ENCODE peak calls at places on chromosome 4, in nine cellular contexts. O, I, Y, T, U, Z, B, Q and L are unnamed samples.

GRCh38 chr4:110515676-110516075 is 39.7 kb downstream of the ENPEP start:
- DNase-seq in O (no peak), I (peak; percentile 13), Y (no peak), T (no peak), U (no peak), Z (no peak), B (no peak), Q (no peak), L (no peak)

GRCh38 chr4:183118585-183118984 is 19.5 kb downstream of the WWC2 start:
- DNase-seq in O (no peak), I (no peak), Y (no peak), T (no peak), U (no peak), Z (peak; percentile 46), B (no peak), Q (no peak), L (no peak)

GRCh38 chr4:127782025-127782274 is 172 bp upstream of the HSPA4L start:
- DNase-seq in O (peak; percentile 86), I (peak; percentile 85), Y (peak; percentile 69), T (peak; percentile 84), U (peak; percentile 94), Z (no peak), B (peak; percentile 84), Q (no peak), L (peak; percentile 55)

GRCh38 chr4:158850800-158851644 is 82.2 kb downstream of the FNIP2 start:
- DNase-seq in O (no peak), I (no peak), Y (no peak), T (no peak), U (no peak), Z (no peak), B (no peak), Q (no peak), L (no peak)

GRCh38 chr4:24701683-24702082 is 93.7 kb upstream of the SOD3 start:
- DNase-seq in O (no peak), I (no peak), Y (no peak), T (no peak), U (no peak), Z (no peak), B (no peak), Q (no peak), L (no peak)

GRCh38 chr4:127708985-127709384 is 21.2 kb upstream of the SLC25A31 start:
- DNase-seq in O (no peak), I (peak; percentile 59), Y (no peak), T (no peak), U (no peak), Z (peak; percentile 42), B (no peak), Q (no peak), L (no peak)

GRCh38 chr4:184147858-184148799 is 69.5 kb downstream of the ENPP6 start:
- DNase-seq in O (no peak), I (no peak), Y (no peak), T (no peak), U (no peak), Z (no peak), B (no peak), Q (no peak), L (no peak)

GRCh38 chr4:87258677-87259076 is 38.3 kb upstream of the KLHL8 start:
- DNase-seq in O (no peak), I (no peak), Y (no peak), T (no peak), U (no peak), Z (no peak), B (no peak), Q (no peak), L (no peak)

GRCh38 chr4:125928652-125929051 is 613.9 kb downstream of the FAT4 start:
- DNase-seq in O (no peak), I (no peak), Y (no peak), T (no peak), U (no peak), Z (no peak), B (no peak), Q (no peak), L (no peak)

GRCh38 chr4:20831746-20832145 is 131.5 kb downstream of the PACRGL start:
- DNase-seq in O (no peak), I (no peak), Y (no peak), T (no peak), U (no peak), Z (no peak), B (no peak), Q (no peak), L (no peak)

GRCh38 chr4:140742838-140743193 is 13.4 kb downstream of the TBC1D9 start:
- DNase-seq in O (no peak), I (no peak), Y (no peak), T (no peak), U (no peak), Z (no peak), B (no peak), Q (no peak), L (no peak)

GRCh38 chr4:140743194-140743931 is 12.8 kb downstream of the TBC1D9 start:
- DNase-seq in O (no peak), I (peak; percentile 25), Y (no peak), T (no peak), U (no peak), Z (no peak), B (no peak), Q (no peak), L (no peak)

GRCh38 chr4:140740906-140741670 is 15.1 kb downstream of the TBC1D9 start:
- DNase-seq in O (no peak), I (no peak), Y (no peak), T (no peak), U (no peak), Z (no peak), B (no peak), Q (no peak), L (no peak)

GRCh38 chr4:140748171-140748570 is 8.0 kb downstream of the TBC1D9 start:
- DNase-seq in O (no peak), I (no peak), Y (no peak), T (no peak), U (no peak), Z (no peak), B (no peak), Q (no peak), L (no peak)

GRCh38 chr4:140744421-140744820 is 11.8 kb downstream of the TBC1D9 start:
- DNase-seq in O (no peak), I (no peak), Y (no peak), T (no peak), U (no peak), Z (no peak), B (no peak), Q (no peak), L (no peak)
- H3K4me1 ChIP-seq in O (peaks cover 45% of the 10 kb centered on the region), I (peaks cover 43% of the 10 kb centered on the region), Y (no peaks in the 10 kb centered on the region), T (peaks cover 7% of the 10 kb centered on the region), U (peaks cover 14% of the 10 kb centered on the region), Z (peaks cover 12% of the 10 kb centered on the region), B (no peaks in the 10 kb centered on the region), Q (peaks cover 14% of the 10 kb centered on the region), L (no peaks in the 10 kb centered on the region)

GRCh38 chr4:82528868-82529267 is 32.9 kb downstream of the TMEM150C start:
- DNase-seq in O (no peak), I (no peak), Y (no peak), T (no peak), U (no peak), Z (no peak), B (no peak), Q (no peak), L (no peak)
- TF ChIP-seq CTCF in O (no peak), I (no peak), Y (no peak), T (no peak), U (no peak), Z (no peak), B (no peak), Q (no peak), L (no peak)

GRCh38 chr4:102726068-102726467 is 34.7 kb downstream of the MANBA start:
- DNase-seq in O (no peak), I (no peak), Y (no peak), T (no peak), U (no peak), Z (no peak), B (no peak), Q (no peak), L (no peak)

GRCh38 chr4:102725229-102725628 is 35.5 kb downstream of the MANBA start:
- DNase-seq in O (no peak), I (no peak), Y (no peak), T (no peak), U (no peak), Z (no peak), B (no peak), Q (no peak), L (no peak)

GRCh38 chr4:102722740-102723139 is 38.0 kb downstream of the MANBA start:
- DNase-seq in O (no peak), I (no peak), Y (no peak), T (no peak), U (no peak), Z (no peak), B (no peak), Q (no peak), L (no peak)

GRCh38 chr4:102717448-102718092 is 43.2 kb downstream of the MANBA start:
- DNase-seq in O (no peak), I (peak; percentile 44), Y (no peak), T (no peak), U (no peak), Z (no peak), B (no peak), Q (no peak), L (no peak)

GRCh38 chr4:102723511-102723910 is 37.3 kb downstream of the MANBA start:
- DNase-seq in O (no peak), I (no peak), Y (no peak), T (no peak), U (no peak), Z (no peak), B (no peak), Q (no peak), L (no peak)
- H3K27ac ChIP-seq in O (no peak overlapping the region), I (no peak overlapping the region), Y (no peak overlapping the region), T (no peak overlapping the region), U (no peak overlapping the region), Z (no peak overlapping the region), B (no peak overlapping the region), Q (no peak overlapping the region), L (no peak overlapping the region)

DNA sequence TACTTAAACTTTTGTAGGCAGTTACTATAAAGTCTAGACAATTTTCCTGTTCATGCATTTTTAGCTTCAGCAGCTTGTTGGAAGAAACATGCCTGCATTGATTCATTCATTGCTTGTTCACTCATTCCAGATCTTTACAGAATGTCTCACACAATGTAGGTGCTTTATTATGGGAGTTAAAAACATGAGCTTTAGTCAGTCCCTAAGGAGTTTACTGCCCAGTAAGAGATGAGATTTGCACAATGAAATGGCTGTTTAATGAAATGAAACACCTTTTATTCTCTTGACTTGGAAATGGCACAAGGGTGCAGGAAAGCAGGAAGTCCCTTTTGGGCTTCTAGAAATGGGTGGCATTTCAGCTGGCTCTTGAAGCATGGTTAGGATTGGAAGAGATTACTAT is 2.9 kb downstream of the NOCT start:
- DNase-seq in O (no peak), I (no peak), Y (no peak), T (no peak), U (no peak), Z (no peak), B (no peak), Q (no peak), L (no peak)
- H3K4me1 ChIP-seq in O (peaks cover 43% of the 10 kb centered on the region), I (peaks cover 48% of the 10 kb centered on the region), Y (no peaks in the 10 kb centered on the region), T (no peaks in the 10 kb centered on the region), U (peaks cover 9% of the 10 kb centered on the region), Z (peaks cover 18% of the 10 kb centered on the region), B (peaks cover 34% of the 10 kb centered on the region), Q (no peaks in the 10 kb centered on the region), L (peaks cover 39% of the 10 kb centered on the region)